ENCODE peak calls at places on chromosomes 11 and 22, in seven cellular contexts. One of them, this sample, is unnamed.

GRCh38 chr11:85855341-85855656 is at the start of gene CCDC83:
- DNase-seq in putamen: no peak
- DNase-seq in endothelial cell: no peak
- DNase-seq in Caki2: no peak
- DNase-seq in OCI-LY7: no peak
- DNase-seq in stimulated activated CD8-positive, alpha-beta memory T cell treated with anti-CD3 and anti-CD28 coated beads, Interleukin-15, amount 100 ng/mL, for 24 hours: no peak
- DNase-seq in AG08395: no peak
- DNase-seq in this sample: no peak

GRCh38 chr22:45302047-45302446 is 7.7 kb upstream of the FAM118A start:
- DNase-seq in AG08395: peak
- DNase-seq in putamen: no peak
- DNase-seq in OCI-LY7: no peak
- DNase-seq in stimulated activated CD8-positive, alpha-beta memory T cell treated with anti-CD3 and anti-CD28 coated beads, Interleukin-15, amount 100 ng/mL, for 24 hours: no peak
- DNase-seq in Caki2: peak
- DNase-seq in endothelial cell: no peak
- DNase-seq in this sample: peak

GRCh38 chr22:45454260-45454659 is 40.8 kb downstream of the RIBC2 start:
- DNase-seq in stimulated activated CD8-positive, alpha-beta memory T cell treated with anti-CD3 and anti-CD28 coated beads, Interleukin-15, amount 100 ng/mL, for 24 hours: no peak
- DNase-seq in OCI-LY7: no peak
- DNase-seq in putamen: no peak
- DNase-seq in endothelial cell: no peak
- DNase-seq in AG08395: peak
- DNase-seq in Caki2: no peak
- DNase-seq in this sample: no peak

GRCh38 chr11:128860571-128861361 is 6.3 kb downstream of the KCNJ1 start:
- DNase-seq in OCI-LY7: no peak
- DNase-seq in AG08395: peak
- DNase-seq in stimulated activated CD8-positive, alpha-beta memory T cell treated with anti-CD3 and anti-CD28 coated beads, Interleukin-15, amount 100 ng/mL, for 24 hours: no peak
- DNase-seq in putamen: no peak
- DNase-seq in Caki2: no peak
- DNase-seq in endothelial cell: no peak
- DNase-seq in this sample: no peak

GRCh38 chr11:67119577-67120391 is 721 bp downstream of the KDM2A start:
- DNase-seq in Caki2: no peak
- DNase-seq in putamen: no peak
- DNase-seq in OCI-LY7: peak
- DNase-seq in stimulated activated CD8-positive, alpha-beta memory T cell treated with anti-CD3 and anti-CD28 coated beads, Interleukin-15, amount 100 ng/mL, for 24 hours: no peak
- DNase-seq in AG08395: peak
- DNase-seq in endothelial cell: peak
- DNase-seq in this sample: no peak

GRCh38 chr11:93267383-93267782 is 63.2 kb upstream of the DEUP1 start:
- DNase-seq in Caki2: peak
- DNase-seq in OCI-LY7: no peak
- DNase-seq in stimulated activated CD8-positive, alpha-beta memory T cell treated with anti-CD3 and anti-CD28 coated beads, Interleukin-15, amount 100 ng/mL, for 24 hours: no peak
- DNase-seq in AG08395: no peak
- DNase-seq in putamen: no peak
- DNase-seq in endothelial cell: no peak
- DNase-seq in this sample: no peak

GRCh38 chr22:44130076-44130711 is 50.5 kb upstream of the PARVG start:
- DNase-seq in stimulated activated CD8-positive, alpha-beta memory T cell treated with anti-CD3 and anti-CD28 coated beads, Interleukin-15, amount 100 ng/mL, for 24 hours: no peak
- DNase-seq in OCI-LY7: no peak
- DNase-seq in AG08395: no peak
- DNase-seq in putamen: peak
- DNase-seq in endothelial cell: no peak
- DNase-seq in Caki2: no peak
- DNase-seq in this sample: no peak

GRCh38 chr22:22929381-22930221 is 42.0 kb downstream of the IGLL5 start:
- DNase-seq in OCI-LY7: no peak
- DNase-seq in putamen: no peak
- DNase-seq in Caki2: no peak
- DNase-seq in AG08395: no peak
- DNase-seq in stimulated activated CD8-positive, alpha-beta memory T cell treated with anti-CD3 and anti-CD28 coated beads, Interleukin-15, amount 100 ng/mL, for 24 hours: no peak
- DNase-seq in endothelial cell: no peak
- DNase-seq in this sample: no peak

GRCh38 chr11:69000391-69000790 is 12.7 kb downstream of the MRGPRF start:
- DNase-seq in AG08395: no peak
- DNase-seq in putamen: no peak
- DNase-seq in endothelial cell: no peak
- DNase-seq in stimulated activated CD8-positive, alpha-beta memory T cell treated with anti-CD3 and anti-CD28 coated beads, Interleukin-15, amount 100 ng/mL, for 24 hours: no peak
- DNase-seq in OCI-LY7: no peak
- DNase-seq in Caki2: no peak
- DNase-seq in this sample: no peak

GRCh38 chr11:1706634-1707400 is 9.8 kb downstream of the KRTAP5-6 start:
- DNase-seq in endothelial cell: no peak
- DNase-seq in putamen: no peak
- DNase-seq in OCI-LY7: no peak
- DNase-seq in AG08395: no peak
- DNase-seq in stimulated activated CD8-positive, alpha-beta memory T cell treated with anti-CD3 and anti-CD28 coated beads, Interleukin-15, amount 100 ng/mL, for 24 hours: no peak
- DNase-seq in Caki2: peak
- DNase-seq in this sample: no peak

GRCh38 chr22:30406400-30406799 is 9.6 kb downstream of the SEC14L2 start:
- DNase-seq in stimulated activated CD8-positive, alpha-beta memory T cell treated with anti-CD3 and anti-CD28 coated beads, Interleukin-15, amount 100 ng/mL, for 24 hours: no peak
- DNase-seq in AG08395: no peak
- DNase-seq in OCI-LY7: no peak
- DNase-seq in Caki2: no peak
- DNase-seq in endothelial cell: no peak
- DNase-seq in putamen: no peak
- DNase-seq in this sample: no peak

GRCh38 chr22:46150615-46151423 is 493 bp downstream of the PPARA start:
- DNase-seq in Caki2: peak
- DNase-seq in AG08395: no peak
- DNase-seq in stimulated activated CD8-positive, alpha-beta memory T cell treated with anti-CD3 and anti-CD28 coated beads, Interleukin-15, amount 100 ng/mL, for 24 hours: peak
- DNase-seq in endothelial cell: peak
- DNase-seq in OCI-LY7: peak
- DNase-seq in putamen: peak
- DNase-seq in this sample: no peak

GRCh38 chr11:70141490-70142014 is 61.5 kb upstream of the FADD start:
- DNase-seq in putamen: no peak
- DNase-seq in stimulated activated CD8-positive, alpha-beta memory T cell treated with anti-CD3 and anti-CD28 coated beads, Interleukin-15, amount 100 ng/mL, for 24 hours: no peak
- DNase-seq in endothelial cell: no peak
- DNase-seq in OCI-LY7: no peak
- DNase-seq in Caki2: no peak
- DNase-seq in AG08395: no peak
- DNase-seq in this sample: no peak

GRCh38 chr22:30863161-30863833 is 105.3 kb downstream of the MORC2 start:
- DNase-seq in putamen: peak
- DNase-seq in Caki2: no peak
- DNase-seq in endothelial cell: no peak
- DNase-seq in stimulated activated CD8-positive, alpha-beta memory T cell treated with anti-CD3 and anti-CD28 coated beads, Interleukin-15, amount 100 ng/mL, for 24 hours: no peak
- DNase-seq in OCI-LY7: no peak
- DNase-seq in AG08395: peak
- DNase-seq in this sample: no peak

GRCh38 chr11:33325456-33325855 is 68.3 kb downstream of the HIPK3 start:
- DNase-seq in OCI-LY7: no peak
- DNase-seq in Caki2: no peak
- DNase-seq in putamen: no peak
- DNase-seq in stimulated activated CD8-positive, alpha-beta memory T cell treated with anti-CD3 and anti-CD28 coated beads, Interleukin-15, amount 100 ng/mL, for 24 hours: no peak
- DNase-seq in AG08395: no peak
- DNase-seq in endothelial cell: no peak
- DNase-seq in this sample: no peak

GRCh38 chr11:63890368-63890767 is 26.6 kb downstream of the RCOR2 start:
- DNase-seq in putamen: no peak
- DNase-seq in OCI-LY7: no peak
- DNase-seq in endothelial cell: no peak
- DNase-seq in AG08395: no peak
- DNase-seq in stimulated activated CD8-positive, alpha-beta memory T cell treated with anti-CD3 and anti-CD28 coated beads, Interleukin-15, amount 100 ng/mL, for 24 hours: no peak
- DNase-seq in Caki2: no peak
- DNase-seq in this sample: no peak

GRCh38 chr22:29813563-29813962 is 24.5 kb downstream of the ASCC2 start:
- DNase-seq in AG08395: no peak
- DNase-seq in putamen: no peak
- DNase-seq in Caki2: peak
- DNase-seq in OCI-LY7: no peak
- DNase-seq in endothelial cell: no peak
- DNase-seq in stimulated activated CD8-positive, alpha-beta memory T cell treated with anti-CD3 and anti-CD28 coated beads, Interleukin-15, amount 100 ng/mL, for 24 hours: no peak
- DNase-seq in this sample: peak

GRCh38 chr11:25293166-25293565 is 796.3 kb downstream of the LUZP2 start:
- DNase-seq in putamen: no peak
- DNase-seq in AG08395: no peak
- DNase-seq in OCI-LY7: no peak
- DNase-seq in Caki2: no peak
- DNase-seq in stimulated activated CD8-positive, alpha-beta memory T cell treated with anti-CD3 and anti-CD28 coated beads, Interleukin-15, amount 100 ng/mL, for 24 hours: no peak
- DNase-seq in endothelial cell: no peak
- DNase-seq in this sample: no peak

GRCh38 chr11:44799036-44799435 is 72.3 kb downstream of the TSPAN18 start:
- DNase-seq in putamen: no peak
- DNase-seq in OCI-LY7: no peak
- DNase-seq in Caki2: no peak
- DNase-seq in AG08395: no peak
- DNase-seq in stimulated activated CD8-positive, alpha-beta memory T cell treated with anti-CD3 and anti-CD28 coated beads, Interleukin-15, amount 100 ng/mL, for 24 hours: no peak
- DNase-seq in endothelial cell: no peak
- DNase-seq in this sample: no peak

GRCh38 chr22:17430298-17430900 is 61.1 kb downstream of the CECR2 start:
- DNase-seq in putamen: no peak
- DNase-seq in endothelial cell: no peak
- DNase-seq in stimulated activated CD8-positive, alpha-beta memory T cell treated with anti-CD3 and anti-CD28 coated beads, Interleukin-15, amount 100 ng/mL, for 24 hours: no peak
- DNase-seq in OCI-LY7: no peak
- DNase-seq in Caki2: no peak
- DNase-seq in AG08395: no peak
- DNase-seq in this sample: no peak